ENCODE peak calls at places on chromosomes 7 and 10, in eight cellular contexts. M is A549, E is HCT116, K is H1, P is HepG2, F is endothelial cell of umbilical vein, W is GM12878, S is K562. C is an unnamed sample.

GRCh38 chr10:121927361-121927840 is 430 bp downstream of the ATE1 start:
- DNase-seq in K (no peak), F (no peak), M (no peak), W (no peak), E (peak; percentile 31), P (peak; percentile 58), S (peak; percentile 55), C (peak; percentile 72)

GRCh38 chr7:158366916-158367633 is 220.5 kb downstream of the PTPRN2 start:
- DNase-seq in M (no peak), F (no peak), S (no peak), E (no peak), W (no peak), K (no peak), P (no peak), C (no peak)

GRCh38 chr10:119940487-119940886 is 48.0 kb downstream of the SEC23IP start:
- DNase-seq in W (no peak), K (no peak), E (no peak), P (no peak), M (no peak), S (no peak), F (peak; percentile 70), C (no peak)

GRCh38 chr10:73991203-73991602 is 6.7 kb upstream of the VCL start:
- DNase-seq in K (no peak), S (no peak), W (no peak), M (no peak), P (no peak), F (no peak), E (no peak), C (no peak)

GRCh38 chr7:155387066-155387620 is 70.8 kb upstream of the EN2 start:
- DNase-seq in S (no peak), P (no peak), E (no peak), M (no peak), W (no peak), F (no peak), K (no peak), C (no peak)

GRCh38 chr7:18702071-18702829 is 206.7 kb downstream of the HDAC9 start:
- DNase-seq in K (no peak), S (no peak), W (no peak), P (no peak), E (no peak), M (no peak), F (no peak), C (no peak)

GRCh38 chr10:73017955-73018480 is 63.4 kb upstream of the PLA2G12B start:
- DNase-seq in E (no peak), W (no peak), S (no peak), F (no peak), P (no peak), K (no peak), M (no peak), C (no peak)

GRCh38 chr7:27242580-27243339 is at the start of gene EVX1:
- DNase-seq in F (no peak), S (no peak), E (no peak), P (no peak), K (no peak), W (no peak), M (peak; percentile 13), C (no peak)

GRCh38 chr10:70921285-70921684 is 32.9 kb upstream of the PCBD1 start:
- DNase-seq in P (no peak), K (no peak), M (no peak), F (no peak), W (no peak), S (no peak), E (no peak), C (no peak)

GRCh38 chr7:131196808-131197207 is 130.9 kb upstream of the MKLN1 start:
- DNase-seq in W (no peak), K (no peak), E (no peak), P (no peak), S (no peak), M (no peak), F (peak; percentile 22), C (peak; percentile 17)
- TF ChIP-seq MAX in W (no peak), K (no peak), E (no peak), P (no peak), S (no peak), M (no peak), F (no peak), C (no peak)

DNA sequence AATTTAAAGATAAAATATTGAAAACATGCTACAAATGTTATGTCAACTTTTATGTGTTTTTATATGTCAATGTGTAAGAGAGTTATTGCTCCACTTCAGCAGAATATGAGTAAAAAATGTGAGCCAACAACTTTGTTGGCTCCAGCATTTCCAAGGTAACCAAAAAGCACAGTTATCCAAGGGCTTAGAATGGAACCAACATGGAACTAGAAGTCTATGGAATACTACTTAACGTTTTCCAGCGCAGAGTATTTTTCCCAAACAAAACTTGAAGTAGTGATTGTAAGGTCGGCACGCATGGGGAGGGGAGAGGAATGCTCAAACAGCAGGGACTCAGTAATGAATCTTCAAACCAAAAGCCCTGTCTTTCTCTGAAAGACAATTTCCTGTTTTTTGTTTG is 45.1 kb upstream of the TSPAN13 start:
- DNase-seq in M (no peak), F (no peak), E (no peak), K (no peak), W (no peak), P (no peak), S (no peak), C (no peak)
- H3K4me3 ChIP-seq in M (no peak overlapping the region), F (no peak overlapping the region), E (no peak overlapping the region), K (no peak overlapping the region), W (no peak overlapping the region), P (no peak overlapping the region), S (no peak overlapping the region), C (no peak overlapping the region)

GRCh38 chr7:130069978-130070899 is at the start of gene KLHDC10:
- DNase-seq in M (peak; percentile 99), F (peak; percentile 99), E (peak; percentile 98), K (peak; percentile 94), S (peak; percentile 100), P (peak; percentile 97), W (peak; percentile 97), C (peak; percentile 100)
- TF ChIP-seq POLR2A in M (peak; percentile 50), F (peak; percentile 76), E (peak; percentile 62), K (peak; percentile 79), S (peak; percentile 91), P (peak; percentile 49), W (peak; percentile 74), C (peak; percentile 77)

GRCh38 chr7:19709249-19709578 is 377 bp upstream of the POLR1F start:
- DNase-seq in M (no peak), K (no peak), P (no peak), S (no peak), E (no peak), F (no peak), W (no peak), C (no peak)

GRCh38 chr7:19707240-19707639 is 1.6 kb downstream of the POLR1F start:
- DNase-seq in W (no peak), F (peak; percentile 61), P (peak; percentile 27), K (no peak), E (no peak), S (peak; percentile 21), M (no peak), C (peak; percentile 10)

GRCh38 chr7:19708397-19709248 is at the start of gene POLR1F:
- DNase-seq in W (peak; percentile 90), M (peak; percentile 96), K (peak; percentile 93), P (peak; percentile 89), F (peak; percentile 97), E (peak; percentile 91), S (peak; percentile 96), C (peak; percentile 98)

GRCh38 chr7:19701471-19701870 is 7.4 kb downstream of the POLR1F start:
- DNase-seq in E (no peak), P (no peak), S (no peak), F (no peak), K (no peak), M (no peak), W (no peak), C (no peak)

DNA sequence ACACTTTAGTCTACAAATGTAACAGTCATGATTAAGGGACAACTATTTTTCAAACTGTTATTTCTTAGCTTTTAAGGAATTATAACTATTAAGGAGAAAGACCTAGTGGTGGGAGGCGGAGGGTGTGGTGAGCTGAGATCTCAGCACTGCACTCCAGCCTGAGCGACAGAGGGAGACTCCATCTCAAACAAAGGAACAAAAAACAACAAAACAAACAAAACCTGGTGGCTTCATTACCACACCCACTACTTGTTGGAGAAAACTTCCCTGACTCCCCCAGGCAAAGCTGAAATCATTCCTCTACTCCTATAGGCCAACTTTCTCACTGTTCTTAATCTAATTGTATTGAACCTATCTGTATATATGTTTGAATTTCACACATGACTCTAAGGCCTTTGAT is 3.2 kb downstream of the POLR1F start:
- DNase-seq in S (no peak), K (no peak), F (no peak), E (no peak), M (no peak), W (no peak), P (no peak), C (no peak)
- TF ChIP-seq MAX in S (no peak), K (no peak), F (no peak), E (no peak), M (no peak), W (no peak), P (no peak), C (no peak)

GRCh38 chr10:32954080-32954479 is 4.0 kb downstream of the ITGB1 start:
- DNase-seq in K (no peak), E (no peak), M (peak; percentile 72), P (no peak), F (no peak), S (no peak), W (no peak), C (no peak)

GRCh38 chr10:32955299-32955772 is 2.7 kb downstream of the ITGB1 start:
- DNase-seq in P (no peak), S (no peak), K (no peak), M (no peak), E (no peak), W (no peak), F (peak; percentile 49), C (no peak)

GRCh38 chr10:32954545-32955298 is 3.3 kb downstream of the ITGB1 start:
- DNase-seq in P (peak; percentile 15), F (no peak), E (no peak), M (no peak), S (no peak), K (no peak), W (no peak), C (no peak)

GRCh38 chr10:32956365-32957197 is 1.4 kb downstream of the ITGB1 start:
- DNase-seq in P (no peak), M (peak; percentile 48), S (no peak), K (no peak), E (no peak), W (no peak), F (peak; percentile 18), C (no peak)

DNA sequence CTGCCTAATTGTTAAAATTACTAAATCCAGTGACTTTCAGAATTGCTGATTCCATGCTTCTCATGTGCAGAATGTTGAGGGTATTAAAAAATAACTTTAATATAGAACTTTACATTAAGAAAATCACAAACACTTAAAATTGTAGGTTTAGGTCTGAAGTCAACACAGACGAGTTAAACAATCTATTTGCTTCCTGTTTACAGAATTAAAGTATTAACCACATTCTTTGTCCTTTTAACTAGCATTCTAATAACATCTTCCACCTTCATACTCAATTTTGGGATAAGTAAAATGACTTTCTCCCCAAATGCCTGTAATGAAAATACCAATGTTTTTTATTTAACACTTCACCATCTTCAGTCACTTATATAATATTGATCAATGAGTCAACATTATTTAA is 2.2 kb downstream of the ITGB1 start:
- DNase-seq in E (no peak), S (no peak), F (no peak), K (no peak), M (no peak), W (no peak), P (no peak), C (no peak)
- H3K4me3 ChIP-seq in E (no peak overlapping the region), S (peak overlapping the region; percentile 81), F (peak overlapping the region; percentile 99), K (peak overlapping the region; percentile 95), M (peak overlapping the region; percentile 74), W (peak overlapping the region; percentile 80), P (peak overlapping the region; percentile 95), C (peak overlapping the region; percentile 82)